ENCODE peak calls at places on chromosome 5, in six cellular contexts. One of them, this sample, is unnamed.
A peak's percentile ranks its signal among the peaks of the same experiment; 100 is the strongest.

GRCh38 chr5:42057254-42057690 is 132.2 kb downstream of the FBXO4 start:
- DNase-seq in PC-3: peak; percentile 86
- DNase-seq in HS-5: peak; percentile 31
- DNase-seq in GM10248: peak; percentile 54
- DNase-seq in cardiac septum: no peak
- DNase-seq in effector memory CD8-positive, alpha-beta T cell: peak; percentile 49
- DNase-seq in this sample: peak; percentile 61

GRCh38 chr5:57412010-57412409 is 70.6 kb downstream of the ACTBL2 start:
- DNase-seq in cardiac septum: no peak
- DNase-seq in HS-5: no peak
- DNase-seq in effector memory CD8-positive, alpha-beta T cell: no peak
- DNase-seq in GM10248: no peak
- DNase-seq in PC-3: peak; percentile 58
- DNase-seq in this sample: no peak

GRCh38 chr5:121497176-121497575 is 354.5 kb upstream of the FTMT start:
- DNase-seq in GM10248: no peak
- DNase-seq in effector memory CD8-positive, alpha-beta T cell: no peak
- DNase-seq in HS-5: no peak
- DNase-seq in PC-3: peak; percentile 23
- DNase-seq in cardiac septum: no peak
- DNase-seq in this sample: no peak

GRCh38 chr5:72308853-72309191 is 11.2 kb downstream of the MRPS27 start:
- DNase-seq in cardiac septum: no peak
- DNase-seq in PC-3: no peak
- DNase-seq in GM10248: no peak
- DNase-seq in effector memory CD8-positive, alpha-beta T cell: no peak
- DNase-seq in HS-5: no peak
- DNase-seq in this sample: no peak

GRCh38 chr5:142245776-142246175 is 79.0 kb downstream of the SPRY4 start:
- DNase-seq in GM10248: no peak
- DNase-seq in effector memory CD8-positive, alpha-beta T cell: no peak
- DNase-seq in cardiac septum: no peak
- DNase-seq in PC-3: no peak
- DNase-seq in HS-5: no peak
- DNase-seq in this sample: no peak

GRCh38 chr5:127959152-127959764 is 124.3 kb upstream of the SLC12A2 start:
- DNase-seq in effector memory CD8-positive, alpha-beta T cell: no peak
- DNase-seq in cardiac septum: no peak
- DNase-seq in HS-5: peak; percentile 73
- DNase-seq in PC-3: peak; percentile 94
- DNase-seq in GM10248: no peak
- DNase-seq in this sample: no peak

GRCh38 chr5:96927008-96927407 is 8.9 kb upstream of the LNPEP start:
- DNase-seq in cardiac septum: no peak
- DNase-seq in GM10248: no peak
- DNase-seq in effector memory CD8-positive, alpha-beta T cell: no peak
- DNase-seq in HS-5: no peak
- DNase-seq in PC-3: no peak
- DNase-seq in this sample: no peak

GRCh38 chr5:160787247-160787646 is 64.8 kb downstream of the ATP10B start:
- DNase-seq in PC-3: peak; percentile 20
- DNase-seq in GM10248: no peak
- DNase-seq in cardiac septum: no peak
- DNase-seq in HS-5: no peak
- DNase-seq in effector memory CD8-positive, alpha-beta T cell: no peak
- DNase-seq in this sample: no peak

GRCh38 chr5:67059747-67060490 is 136.7 kb downstream of the CD180 start:
- DNase-seq in PC-3: peak; percentile 30
- DNase-seq in cardiac septum: no peak
- DNase-seq in GM10248: no peak
- DNase-seq in effector memory CD8-positive, alpha-beta T cell: no peak
- DNase-seq in HS-5: peak; percentile 46
- DNase-seq in this sample: no peak

GRCh38 chr5:98339141-98339848 is 434.2 kb upstream of the RGMB start:
- DNase-seq in PC-3: no peak
- DNase-seq in cardiac septum: peak; percentile 67
- DNase-seq in effector memory CD8-positive, alpha-beta T cell: no peak
- DNase-seq in HS-5: no peak
- DNase-seq in GM10248: no peak
- DNase-seq in this sample: no peak

GRCh38 chr5:74464512-74465209 is 175.9 kb downstream of the ENC1 start:
- DNase-seq in PC-3: no peak
- DNase-seq in GM10248: no peak
- DNase-seq in cardiac septum: no peak
- DNase-seq in effector memory CD8-positive, alpha-beta T cell: no peak
- DNase-seq in HS-5: no peak
- DNase-seq in this sample: no peak

GRCh38 chr5:72600401-72600981 is 93.3 kb upstream of the ZNF366 start:
- DNase-seq in GM10248: no peak
- DNase-seq in cardiac septum: no peak
- DNase-seq in HS-5: peak; percentile 97
- DNase-seq in PC-3: peak; percentile 96
- DNase-seq in effector memory CD8-positive, alpha-beta T cell: no peak
- DNase-seq in this sample: no peak

GRCh38 chr5:21919417-21920022 is 933.6 kb downstream of the CDH12 start:
- DNase-seq in GM10248: peak; percentile 40
- DNase-seq in HS-5: peak; percentile 34
- DNase-seq in cardiac septum: no peak
- DNase-seq in PC-3: peak; percentile 73
- DNase-seq in effector memory CD8-positive, alpha-beta T cell: no peak
- DNase-seq in this sample: no peak

GRCh38 chr5:170681013-170681433 is 102.5 kb upstream of the GABRP start:
- DNase-seq in effector memory CD8-positive, alpha-beta T cell: no peak
- DNase-seq in PC-3: peak; percentile 24
- DNase-seq in HS-5: no peak
- DNase-seq in GM10248: peak; percentile 48
- DNase-seq in cardiac septum: no peak
- DNase-seq in this sample: no peak

GRCh38 chr5:134569758-134570364 is 44.4 kb downstream of the JADE2 start:
- DNase-seq in HS-5: no peak
- DNase-seq in GM10248: no peak
- DNase-seq in PC-3: no peak
- DNase-seq in cardiac septum: no peak
- DNase-seq in effector memory CD8-positive, alpha-beta T cell: no peak
- DNase-seq in this sample: no peak

GRCh38 chr5:73783823-73784222 is 157.8 kb downstream of the ARHGEF28 start:
- DNase-seq in HS-5: no peak
- DNase-seq in cardiac septum: no peak
- DNase-seq in GM10248: no peak
- DNase-seq in effector memory CD8-positive, alpha-beta T cell: no peak
- DNase-seq in PC-3: peak; percentile 35
- DNase-seq in this sample: no peak

GRCh38 chr5:141908796-141909195 is 14.9 kb upstream of the DELE1 start:
- DNase-seq in cardiac septum: no peak
- DNase-seq in HS-5: peak; percentile 49
- DNase-seq in PC-3: peak; percentile 65
- DNase-seq in GM10248: no peak
- DNase-seq in effector memory CD8-positive, alpha-beta T cell: no peak
- DNase-seq in this sample: no peak

GRCh38 chr5:112084149-112084548 is 327.2 kb upstream of the NREP start:
- DNase-seq in cardiac septum: no peak
- DNase-seq in effector memory CD8-positive, alpha-beta T cell: no peak
- DNase-seq in PC-3: no peak
- DNase-seq in HS-5: no peak
- DNase-seq in GM10248: no peak
- DNase-seq in this sample: no peak

GRCh38 chr5:71922584-71923106 is 184.6 kb upstream of the MAP1B start:
- DNase-seq in GM10248: no peak
- DNase-seq in effector memory CD8-positive, alpha-beta T cell: no peak
- DNase-seq in PC-3: peak; percentile 79
- DNase-seq in HS-5: peak; percentile 78
- DNase-seq in cardiac septum: no peak
- DNase-seq in this sample: no peak

GRCh38 chr5:82314964-82315728 is 37.0 kb upstream of the RPS23 start:
- DNase-seq in cardiac septum: no peak
- DNase-seq in PC-3: no peak
- DNase-seq in GM10248: no peak
- DNase-seq in effector memory CD8-positive, alpha-beta T cell: no peak
- DNase-seq in HS-5: no peak
- DNase-seq in this sample: no peak

GRCh38 chr5:38473008-38473407 is 83.4 kb downstream of the LIFR start:
- DNase-seq in HS-5: no peak
- DNase-seq in GM10248: no peak
- DNase-seq in effector memory CD8-positive, alpha-beta T cell: no peak
- DNase-seq in PC-3: no peak
- DNase-seq in cardiac septum: no peak
- DNase-seq in this sample: no peak

GRCh38 chr5:14109041-14109747 is 33.9 kb upstream of the TRIO start:
- DNase-seq in effector memory CD8-positive, alpha-beta T cell: no peak
- DNase-seq in GM10248: peak; percentile 75
- DNase-seq in PC-3: peak; percentile 92
- DNase-seq in cardiac septum: no peak
- DNase-seq in HS-5: peak; percentile 86
- DNase-seq in this sample: no peak

GRCh38 chr5:62938927-62939326 is 360.3 kb downstream of the LRRC70 start:
- DNase-seq in GM10248: no peak
- DNase-seq in PC-3: no peak
- DNase-seq in HS-5: no peak
- DNase-seq in effector memory CD8-positive, alpha-beta T cell: no peak
- DNase-seq in cardiac septum: no peak
- DNase-seq in this sample: no peak

GRCh38 chr5:148950892-148951291 is 112.0 kb downstream of the SH3TC2 start:
- DNase-seq in effector memory CD8-positive, alpha-beta T cell: no peak
- DNase-seq in GM10248: no peak
- DNase-seq in PC-3: no peak
- DNase-seq in cardiac septum: no peak
- DNase-seq in HS-5: no peak
- DNase-seq in this sample: no peak

GRCh38 chr5:127088226-127088625 is 14.9 kb upstream of the C5orf63 start:
- DNase-seq in effector memory CD8-positive, alpha-beta T cell: no peak
- DNase-seq in PC-3: peak; percentile 71
- DNase-seq in GM10248: no peak
- DNase-seq in HS-5: peak; percentile 95
- DNase-seq in cardiac septum: no peak
- DNase-seq in this sample: no peak

GRCh38 chr5:101935086-101935485 is 361.0 kb downstream of the SLCO4C1 start:
- DNase-seq in HS-5: no peak
- DNase-seq in effector memory CD8-positive, alpha-beta T cell: no peak
- DNase-seq in PC-3: no peak
- DNase-seq in GM10248: no peak
- DNase-seq in cardiac septum: no peak
- DNase-seq in this sample: no peak

GRCh38 chr5:86866036-86866435 is 248.3 kb downstream of the COX7C start:
- DNase-seq in effector memory CD8-positive, alpha-beta T cell: no peak
- DNase-seq in HS-5: no peak
- DNase-seq in PC-3: no peak
- DNase-seq in GM10248: no peak
- DNase-seq in cardiac septum: no peak
- DNase-seq in this sample: no peak

GRCh38 chr5:129904667-129905466 is 602 bp downstream of the CHSY3 start:
- DNase-seq in PC-3: no peak
- DNase-seq in HS-5: no peak
- DNase-seq in GM10248: no peak
- DNase-seq in effector memory CD8-positive, alpha-beta T cell: no peak
- DNase-seq in cardiac septum: no peak
- DNase-seq in this sample: no peak

GRCh38 chr5:65873181-65873580 is 53.2 kb upstream of the ERBIN start:
- DNase-seq in cardiac septum: no peak
- DNase-seq in effector memory CD8-positive, alpha-beta T cell: no peak
- DNase-seq in PC-3: peak; percentile 22
- DNase-seq in HS-5: no peak
- DNase-seq in GM10248: no peak
- DNase-seq in this sample: no peak

GRCh38 chr5:98069876-98070512 is 703.5 kb upstream of the RGMB start:
- DNase-seq in PC-3: no peak
- DNase-seq in HS-5: peak; percentile 3
- DNase-seq in GM10248: peak; percentile 5
- DNase-seq in cardiac septum: no peak
- DNase-seq in effector memory CD8-positive, alpha-beta T cell: no peak
- DNase-seq in this sample: no peak

GRCh38 chr5:74686962-74687751 is 2.1 kb downstream of the HEXB start:
- DNase-seq in PC-3: no peak
- DNase-seq in GM10248: no peak
- DNase-seq in cardiac septum: no peak
- DNase-seq in effector memory CD8-positive, alpha-beta T cell: no peak
- DNase-seq in HS-5: no peak
- DNase-seq in this sample: no peak

GRCh38 chr5:74665246-74665645 is 19.8 kb upstream of the HEXB start:
- DNase-seq in HS-5: no peak
- DNase-seq in GM10248: no peak
- DNase-seq in effector memory CD8-positive, alpha-beta T cell: no peak
- DNase-seq in PC-3: no peak
- DNase-seq in cardiac septum: no peak
- DNase-seq in this sample: no peak

GRCh38 chr5:95471922-95472321 is 80.8 kb downstream of the FAM81B start:
- DNase-seq in PC-3: peak; percentile 12
- DNase-seq in cardiac septum: no peak
- DNase-seq in GM10248: no peak
- DNase-seq in effector memory CD8-positive, alpha-beta T cell: no peak
- DNase-seq in HS-5: peak; percentile 13
- DNase-seq in this sample: no peak